ENCODE peak calls at places on chromosomes 3 and 15, in six cellular contexts. Z, X, B, F, P and R are unnamed samples.

GRCh38 chr15:99441871-99442267 is 123.9 kb upstream of the MEF2A start:
- DNase-seq in X (peak), P (no peak), B (no peak), F (no peak), Z (no peak), R (no peak)

GRCh38 chr3:16801698-16802097 is 83.1 kb upstream of the PLCL2 start:
- DNase-seq in F (no peak), X (no peak), Z (no peak), B (no peak), P (no peak), R (peak)

GRCh38 chr3:19213608-19214220 is 65.4 kb downstream of the KCNH8 start:
- DNase-seq in F (no peak), B (no peak), X (no peak), P (no peak), Z (no peak), R (no peak)

GRCh38 chr15:89912145-89912673 is 543 bp downstream of the ARPIN start:
- DNase-seq in P (no peak), B (peak), Z (no peak), F (peak), X (no peak), R (peak)

GRCh38 chr3:186998937-186999368 is 68.6 kb downstream of the ST6GAL1 start:
- DNase-seq in F (no peak), Z (no peak), B (no peak), P (no peak), X (no peak), R (no peak)

GRCh38 chr3:1955750-1956149 is 142.9 kb upstream of the CNTN4 start:
- DNase-seq in P (no peak), B (no peak), F (no peak), X (no peak), Z (no peak), R (no peak)

GRCh38 chr15:25596644-25597562 is 158.1 kb upstream of the UBE3A start:
- DNase-seq in F (no peak), B (no peak), P (no peak), Z (no peak), X (no peak), R (no peak)

GRCh38 chr3:189071452-189071851 is 100.3 kb upstream of the TPRG1 start:
- DNase-seq in F (no peak), X (no peak), Z (no peak), P (peak), B (no peak), R (peak)

GRCh38 chr3:170277833-170278586 is 55.8 kb downstream of the PRKCI start:
- DNase-seq in P (no peak), X (no peak), Z (no peak), F (no peak), B (peak), R (peak)

GRCh38 chr3:50913279-50913678 is 238.6 kb downstream of the DOCK3 start:
- DNase-seq in F (no peak), B (no peak), P (no peak), X (no peak), Z (no peak), R (peak)

GRCh38 chr15:79168922-79169322 is 78.3 kb upstream of the RASGRF1 start:
- DNase-seq in P (no peak), B (peak), X (peak), Z (no peak), F (no peak), R (peak)

GRCh38 chr3:4786431-4786830 is 192.8 kb upstream of the BHLHE40 start:
- DNase-seq in B (no peak), X (no peak), F (no peak), P (no peak), Z (no peak), R (no peak)

GRCh38 chr15:41975679-41976078 is 3.3 kb upstream of the EHD4 start:
- DNase-seq in Z (no peak), F (no peak), P (no peak), B (no peak), X (no peak), R (no peak)

GRCh38 chr15:78034495-78035191 is 42.9 kb downstream of the TBC1D2B start:
- DNase-seq in B (peak), Z (peak), P (peak), X (peak), F (peak), R (no peak)

GRCh38 chr3:168248383-168249047 is 152.8 kb upstream of the GOLIM4 start:
- DNase-seq in P (no peak), Z (peak), F (peak), B (peak), X (no peak), R (peak)

GRCh38 chr3:134985841-134986520 is 190.9 kb downstream of the EPHB1 start:
- DNase-seq in Z (no peak), P (no peak), B (no peak), X (no peak), F (no peak), R (no peak)

GRCh38 chr3:34696831-34697230 is 898.4 kb downstream of the PDCD6IP start:
- DNase-seq in Z (no peak), X (no peak), P (no peak), F (no peak), B (peak), R (no peak)

GRCh38 chr3:128313936-128314335 is 152.8 kb downstream of the DNAJB8 start:
- DNase-seq in B (no peak), F (no peak), P (no peak), X (peak), Z (no peak), R (no peak)

GRCh38 chr3:82262193-82262592 is 500.7 kb upstream of the GBE1 start:
- DNase-seq in X (no peak), P (no peak), B (no peak), Z (no peak), F (no peak), R (no peak)

GRCh38 chr3:40970067-40970466 is 229.2 kb upstream of the CTNNB1 start:
- DNase-seq in F (no peak), B (no peak), Z (no peak), P (no peak), X (no peak), R (no peak)

GRCh38 chr15:57323806-57324589 is 52.3 kb upstream of the CGNL1 start:
- DNase-seq in P (no peak), X (no peak), F (no peak), Z (no peak), B (peak), R (peak)

GRCh38 chr3:37946531-37946889 is 44.1 kb upstream of the VILL start:
- DNase-seq in B (peak), Z (no peak), P (no peak), X (no peak), F (no peak), R (no peak)

GRCh38 chr3:198070871-198071270 is 110.9 kb downstream of the LMLN start:
- DNase-seq in F (no peak), B (no peak), Z (no peak), P (no peak), X (no peak), R (no peak)